ENCODE peak calls at places on chromosomes 11 and 22, in seven cellular contexts. W, P, G, S, E, X and Y are unnamed samples.

GRCh38 chr11:122690292-122690691 is 34.8 kb downstream of the UBASH3B start:
- DNase-seq in W (no peak), P (no peak), G (no peak), S (no peak), E (no peak), X (no peak), Y (no peak)

GRCh38 chr22:20615021-20615420 is 107.6 kb downstream of the MED15 start:
- DNase-seq in W (no peak), P (no peak), G (no peak), S (no peak), E (no peak), X (no peak), Y (no peak)

GRCh38 chr11:108870373-108871020 is 205.6 kb downstream of the DDX10 start:
- DNase-seq in W (no peak), P (no peak), G (no peak), S (no peak), E (no peak), X (no peak), Y (no peak)

GRCh38 chr22:19789406-19789805 is 28.8 kb downstream of the TBX1 start:
- DNase-seq in W (no peak), P (no peak), G (no peak), S (no peak), E (no peak), X (no peak), Y (no peak)

GRCh38 chr11:93519179-93519578 is 24.0 kb downstream of the SMCO4 start:
- DNase-seq in W (no peak), P (no peak), G (no peak), S (no peak), E (no peak), X (no peak), Y (no peak)

GRCh38 chr11:73157141-73158010 is 15.3 kb upstream of the FCHSD2 start:
- DNase-seq in W (no peak), P (peak), G (no peak), S (no peak), E (no peak), X (no peak), Y (no peak)

GRCh38 chr11:124113890-124114289 is 1.4 kb upstream of the VWA5A start:
- DNase-seq in W (no peak), P (no peak), G (no peak), S (no peak), E (no peak), X (no peak), Y (no peak)

GRCh38 chr22:39706406-39707150 is 136.0 kb downstream of the CACNA1I start:
- DNase-seq in W (no peak), P (no peak), G (no peak), S (no peak), E (no peak), X (no peak), Y (no peak)

GRCh38 chr11:114061053-114062049 is 1.8 kb downstream of the ZBTB16 start:
- DNase-seq in W (no peak), P (peak), G (no peak), S (no peak), E (no peak), X (no peak), Y (no peak)

GRCh38 chr11:2510626-2511402 is 66.0 kb downstream of the KCNQ1 start:
- DNase-seq in W (no peak), P (no peak), G (no peak), S (no peak), E (no peak), X (no peak), Y (no peak)

GRCh38 chr11:12053606-12054361 is 45.4 kb upstream of the DKK3 start:
- DNase-seq in W (no peak), P (no peak), G (no peak), S (no peak), E (no peak), X (no peak), Y (no peak)

GRCh38 chr22:46546466-46547178 is 9.2 kb upstream of the CELSR1 start:
- DNase-seq in W (no peak), P (no peak), G (no peak), S (no peak), E (no peak), X (no peak), Y (no peak)

GRCh38 chr22:21947040-21948014 is 5.3 kb downstream of the PPM1F start:
- DNase-seq in W (no peak), P (peak), G (no peak), S (no peak), E (no peak), X (no peak), Y (no peak)

GRCh38 chr22:26259510-26259909 is 90.2 kb downstream of the SEZ6L start:
- DNase-seq in W (peak), P (peak), G (no peak), S (no peak), E (no peak), X (no peak), Y (no peak)

GRCh38 chr11:95477981-95478380 is 247.0 kb upstream of the SESN3 start:
- DNase-seq in W (no peak), P (no peak), G (no peak), S (no peak), E (no peak), X (no peak), Y (no peak)

GRCh38 chr11:129333873-129334272 is 41.8 kb upstream of the BARX2 start:
- DNase-seq in W (no peak), P (peak), G (no peak), S (no peak), E (no peak), X (no peak), Y (no peak)

GRCh38 chr11:76835928-76836612 is 24.6 kb upstream of the ACER3 start:
- DNase-seq in W (no peak), P (no peak), G (no peak), S (no peak), E (no peak), X (no peak), Y (no peak)

GRCh38 chr22:41779889-41780505 is 20.5 kb upstream of the CCDC134 start:
- DNase-seq in W (no peak), P (no peak), G (no peak), S (no peak), E (no peak), X (no peak), Y (no peak)

GRCh38 chr11:31956310-31956709 is 134.6 kb upstream of the RCN1 start:
- DNase-seq in W (no peak), P (no peak), G (no peak), S (no peak), E (no peak), X (no peak), Y (no peak)

GRCh38 chr11:75482931-75483469 is 42.7 kb downstream of the GDPD5 start:
- DNase-seq in W (no peak), P (no peak), G (no peak), S (no peak), E (no peak), X (no peak), Y (no peak)